ENCODE peak calls at places on chromosomes 6 and 20, in six cellular contexts. W is OCI-LY7; D is GM23338; H is astrocyte of the cerebellum; P is central memory CD4-positive, alpha-beta T cell; J is fibroblast of lung. A is an unnamed sample.

GRCh38 chr20:48683467-48684175 is 144.2 kb downstream of the PREX1 start:
- DNase-seq in H (no peak), W (no peak), J (no peak), P (no peak), D (no peak), A (no peak)

GRCh38 chr20:50694379-50695143 is 3.2 kb upstream of the RIPOR3 start:
- DNase-seq in W (no peak), H (no peak), J (no peak), P (no peak), D (no peak), A (no peak)

GRCh38 chr20:51384854-51385253 is 157.7 kb downstream of the NFATC2 start:
- DNase-seq in P (no peak), W (no peak), H (no peak), J (no peak), D (no peak), A (no peak)

GRCh38 chr20:48538058-48538825 is 289.6 kb downstream of the PREX1 start:
- DNase-seq in D (peak; percentile 59), J (no peak), H (peak; percentile 65), P (no peak), W (no peak), A (peak; percentile 97)

GRCh38 chr6:170172406-170172805 is 118.5 kb downstream of the DLL1 start:
- DNase-seq in D (no peak), W (no peak), J (no peak), H (no peak), P (no peak), A (no peak)

GRCh38 chr6:9496837-9497236 is 918.0 kb downstream of the TFAP2A start:
- DNase-seq in P (no peak), J (no peak), D (no peak), W (no peak), H (no peak), A (no peak)

GRCh38 chr6:96391776-96392175 is 129.8 kb upstream of the UFL1 start:
- DNase-seq in D (peak; percentile 92), J (no peak), W (no peak), P (no peak), H (peak; percentile 19), A (peak; percentile 11)

GRCh38 chr6:134035823-134036296 is 16.6 kb downstream of the SLC2A12 start:
- DNase-seq in D (no peak), W (peak; percentile 61), J (peak; percentile 59), P (no peak), H (peak; percentile 58), A (peak; percentile 94)

GRCh38 chr6:136012198-136012884 is 160.8 kb downstream of the PDE7B start:
- DNase-seq in J (peak; percentile 83), W (no peak), H (no peak), D (no peak), P (no peak), A (peak; percentile 77)

GRCh38 chr6:90284745-90285481 is 11.7 kb downstream of the BACH2 start:
- DNase-seq in D (no peak), J (peak; percentile 72), W (no peak), P (peak; percentile 34), H (peak; percentile 63), A (peak; percentile 37)

GRCh38 chr6:158439255-158439654 is 120.6 kb upstream of the TMEM181 start:
- DNase-seq in D (no peak), H (no peak), W (peak; percentile 69), J (no peak), P (no peak), A (no peak)

GRCh38 chr6:15479761-15480160 is 183.1 kb downstream of the DTNBP1 start:
- DNase-seq in W (no peak), H (no peak), D (no peak), P (no peak), J (no peak), A (peak; percentile 80)

GRCh38 chr6:142883011-142883410 is 62.0 kb downstream of the HIVEP2 start:
- DNase-seq in J (no peak), D (peak; percentile 26), W (no peak), P (no peak), H (peak; percentile 57), A (peak; percentile 49)

GRCh38 chr20:8433286-8433685 is 301.2 kb downstream of the PLCB1 start:
- DNase-seq in P (no peak), H (no peak), W (no peak), D (no peak), J (no peak), A (no peak)

GRCh38 chr20:54549523-54550326 is 74.3 kb downstream of the DOK5 start:
- DNase-seq in H (no peak), J (no peak), W (no peak), P (no peak), D (no peak), A (peak; percentile 8)

GRCh38 chr20:62662422-62662821 is 20.1 kb downstream of the SLCO4A1 start:
- DNase-seq in J (peak; percentile 79), H (peak; percentile 32), P (no peak), W (no peak), D (no peak), A (peak; percentile 58)

GRCh38 chr6:51394061-51394460 is 575.4 kb downstream of the TFAP2B start:
- DNase-seq in D (no peak), J (no peak), P (no peak), W (no peak), H (no peak), A (no peak)

GRCh38 chr6:29011276-29011734 is 6.2 kb upstream of the ZNF311 start:
- DNase-seq in W (peak; percentile 28), H (peak; percentile 28), J (peak; percentile 67), P (peak; percentile 50), D (peak; percentile 95), A (no peak)

GRCh38 chr6:20952605-20953004 is 418.3 kb downstream of the CDKAL1 start:
- DNase-seq in H (peak; percentile 51), D (no peak), P (no peak), W (no peak), J (peak; percentile 38), A (no peak)

GRCh38 chr6:144317736-144318135 is 32.6 kb downstream of the UTRN start:
- DNase-seq in D (no peak), P (no peak), J (no peak), H (no peak), W (no peak), A (no peak)

GRCh38 chr6:96164802-96165201 is 149.0 kb downstream of the FUT9 start:
- DNase-seq in D (no peak), P (no peak), H (no peak), W (no peak), J (no peak), A (no peak)

GRCh38 chr20:13286052-13286451 is 65.0 kb downstream of the ISM1 start:
- DNase-seq in H (no peak), J (no peak), W (no peak), D (no peak), P (no peak), A (no peak)

GRCh38 chr6:25555188-25555587 is 96.8 kb upstream of the SCGN start:
- DNase-seq in J (no peak), W (no peak), H (no peak), P (no peak), D (no peak), A (no peak)

GRCh38 chr20:20217626-20218025 is 150.3 kb upstream of the INSM1 start:
- DNase-seq in J (no peak), H (no peak), P (no peak), D (no peak), W (no peak), A (no peak)

GRCh38 chr6:31007694-31008093 is 2.6 kb upstream of the MUC22 start:
- DNase-seq in D (no peak), W (no peak), H (peak; percentile 84), P (no peak), J (peak; percentile 65), A (peak; percentile 71)

GRCh38 chr6:143176090-143177021 is 115.7 kb downstream of the AIG1 start:
- DNase-seq in J (peak; percentile 63), P (no peak), H (peak; percentile 97), D (peak; percentile 45), W (no peak), A (no peak)

GRCh38 chr6:18362058-18362561 is 25.0 kb upstream of the RNF144B start:
- DNase-seq in H (peak; percentile 89), J (peak; percentile 91), D (no peak), W (peak; percentile 57), P (no peak), A (no peak)

GRCh38 chr6:2611092-2611491 is 139.6 kb downstream of the MYLK4 start:
- DNase-seq in P (no peak), W (no peak), J (no peak), H (no peak), D (no peak), A (no peak)

GRCh38 chr20:5354871-5355270 is 38.1 kb upstream of the PROKR2 start:
- DNase-seq in W (no peak), H (no peak), D (no peak), J (no peak), P (no peak), A (no peak)

GRCh38 chr20:63962426-63963347 is 6.5 kb upstream of the UCKL1 start:
- DNase-seq in H (no peak), P (no peak), W (no peak), J (no peak), D (no peak), A (no peak)

GRCh38 chr6:86969573-86969972 is 32.2 kb downstream of the HTR1E start:
- DNase-seq in H (no peak), P (no peak), W (no peak), D (no peak), J (no peak), A (peak; percentile 33)

GRCh38 chr20:17625246-17626051 is 55.6 kb downstream of the DSTN start:
- DNase-seq in W (no peak), J (no peak), P (no peak), D (no peak), H (no peak), A (no peak)

GRCh38 chr20:61566691-61567090 is 314.6 kb downstream of the CDH4 start:
- DNase-seq in D (no peak), H (no peak), J (no peak), P (no peak), W (no peak), A (no peak)

GRCh38 chr6:21438237-21438985 is 155.1 kb upstream of the SOX4 start:
- DNase-seq in D (no peak), H (no peak), J (no peak), W (peak; percentile 16), P (no peak), A (no peak)

GRCh38 chr6:10141756-10142443 is 273.0 kb downstream of the TFAP2A start:
- DNase-seq in P (no peak), H (no peak), W (no peak), D (no peak), J (no peak), A (no peak)